ENCODE peak calls at places on chromosomes 11 and 22, in five cellular contexts. U is tibial nerve, N is gastrocnemius medialis, C is Peyer's patch, M is esophagus squamous epithelium. B is an unnamed sample.

GRCh38 chr22:19873960-19874306 is 19.3 kb upstream of the GNB1L start:
- DNase-seq in C (no peak), N (no peak), U (no peak), M (no peak), B (peak; percentile 79)

GRCh38 chr11:44559207-44559943 is 6.1 kb upstream of the CD82 start:
- DNase-seq in N (no peak), C (no peak), U (no peak), M (no peak), B (no peak)

GRCh38 chr11:2554338-2555240 is 109.8 kb downstream of the KCNQ1 start:
- DNase-seq in U (no peak), N (no peak), M (no peak), C (peak; percentile 11), B (no peak)

GRCh38 chr11:66017354-66017753 is 5.5 kb downstream of the CST6 start:
- DNase-seq in M (no peak), N (no peak), U (no peak), C (no peak), B (no peak)

GRCh38 chr11:95337175-95337957 is 106.4 kb upstream of the SESN3 start:
- DNase-seq in U (peak; percentile 43), M (no peak), N (peak; percentile 14), C (no peak), B (no peak)

GRCh38 chr11:118290923-118291322 is 13.6 kb upstream of the CD3E start:
- DNase-seq in U (peak; percentile 10), N (no peak), C (no peak), M (no peak), B (peak; percentile 46)

GRCh38 chr22:36481393-36482168 is at the start of gene TXN2:
- DNase-seq in N (peak; percentile 95), C (peak; percentile 97), M (peak; percentile 81), U (peak; percentile 97), B (peak; percentile 99)

GRCh38 chr11:76030973-76031590 is 175.2 kb downstream of the WNT11 start:
- DNase-seq in U (no peak), N (no peak), M (no peak), C (no peak), B (no peak)

GRCh38 chr22:21652547-21653545 is 10.7 kb downstream of the SDF2L1 start:
- DNase-seq in N (no peak), U (no peak), M (no peak), C (no peak), B (no peak)

GRCh38 chr11:10301656-10302293 is 3.1 kb upstream of the ADM start:
- DNase-seq in N (no peak), U (no peak), M (no peak), C (no peak), B (no peak)

GRCh38 chr22:21761086-21761485 is 25.5 kb upstream of the YPEL1 start:
- DNase-seq in U (no peak), N (no peak), M (no peak), C (no peak), B (no peak)

GRCh38 chr11:64569300-64569970 is 21.6 kb upstream of the SLC22A12 start:
- DNase-seq in N (no peak), U (no peak), M (no peak), C (peak; percentile 24), B (no peak)

GRCh38 chr11:95459268-95460040 is 228.5 kb upstream of the SESN3 start:
- DNase-seq in C (no peak), N (no peak), M (no peak), U (no peak), B (no peak)

GRCh38 chr11:74255741-74256369 is 55.6 kb downstream of the P4HA3 start:
- DNase-seq in M (no peak), C (no peak), U (peak; percentile 53), N (no peak), B (peak; percentile 89)

GRCh38 chr22:47548953-47549740 is 786.7 kb downstream of the TBC1D22A start:
- DNase-seq in M (no peak), C (no peak), U (no peak), N (no peak), B (no peak)

GRCh38 chr11:130738618-130739017 is 177.7 kb downstream of the SNX19 start:
- DNase-seq in N (no peak), M (no peak), U (no peak), C (no peak), B (no peak)

GRCh38 chr11:120471131-120471530 is 40.4 kb upstream of the GRIK4 start:
- DNase-seq in C (no peak), U (no peak), N (no peak), M (no peak), B (no peak)

GRCh38 chr22:16965083-16965482 is 42.9 kb downstream of the GAB4 start:
- DNase-seq in C (no peak), N (no peak), U (no peak), M (no peak), B (no peak)

GRCh38 chr11:3735827-3736226 is 61.5 kb downstream of the NUP98 start:
- DNase-seq in C (no peak), M (no peak), N (no peak), U (no peak), B (no peak)

GRCh38 chr11:96149743-96150555 is 193.0 kb downstream of the MAML2 start:
- DNase-seq in M (no peak), U (no peak), N (no peak), C (no peak), B (no peak)

GRCh38 chr11:12725863-12726666 is 51.8 kb downstream of the TEAD1 start:
- DNase-seq in M (no peak), N (no peak), C (no peak), U (no peak), B (no peak)

GRCh38 chr11:130603585-130603906 is 155.1 kb downstream of the ADAMTS15 start:
- DNase-seq in N (no peak), U (no peak), M (no peak), C (no peak), B (no peak)

GRCh38 chr22:17201285-17201945 is 17.8 kb downstream of the ADA2 start:
- DNase-seq in C (no peak), M (no peak), U (no peak), N (no peak), B (no peak)

GRCh38 chr22:28855355-28856094 is 27.8 kb upstream of the ZNRF3 start:
- DNase-seq in M (no peak), U (peak; percentile 76), N (no peak), C (no peak), B (peak; percentile 47)

GRCh38 chr11:128691802-128692749 is 1.8 kb upstream of the FLI1 start:
- DNase-seq in C (no peak), U (no peak), N (no peak), M (no peak), B (no peak)

GRCh38 chr22:36221799-36222751 is 17.3 kb downstream of the APOL2 start:
- DNase-seq in U (no peak), C (peak; percentile 65), N (no peak), M (no peak), B (peak; percentile 88)

GRCh38 chr22:35705141-35705540 is 12.5 kb upstream of the APOL5 start:
- DNase-seq in U (no peak), N (no peak), M (no peak), C (no peak), B (no peak)

GRCh38 chr22:29610780-29611179 is 7.3 kb downstream of the NF2 start:
- DNase-seq in M (no peak), U (no peak), C (no peak), N (no peak), B (no peak)

GRCh38 chr11:132186699-132187098 is 816.3 kb downstream of the NTM start:
- DNase-seq in M (no peak), U (no peak), N (no peak), C (no peak), B (no peak)
- TF ChIP-seq CTCF in M (no peak), U (no peak), N (no peak), C (no peak), B (no peak)

DNA sequence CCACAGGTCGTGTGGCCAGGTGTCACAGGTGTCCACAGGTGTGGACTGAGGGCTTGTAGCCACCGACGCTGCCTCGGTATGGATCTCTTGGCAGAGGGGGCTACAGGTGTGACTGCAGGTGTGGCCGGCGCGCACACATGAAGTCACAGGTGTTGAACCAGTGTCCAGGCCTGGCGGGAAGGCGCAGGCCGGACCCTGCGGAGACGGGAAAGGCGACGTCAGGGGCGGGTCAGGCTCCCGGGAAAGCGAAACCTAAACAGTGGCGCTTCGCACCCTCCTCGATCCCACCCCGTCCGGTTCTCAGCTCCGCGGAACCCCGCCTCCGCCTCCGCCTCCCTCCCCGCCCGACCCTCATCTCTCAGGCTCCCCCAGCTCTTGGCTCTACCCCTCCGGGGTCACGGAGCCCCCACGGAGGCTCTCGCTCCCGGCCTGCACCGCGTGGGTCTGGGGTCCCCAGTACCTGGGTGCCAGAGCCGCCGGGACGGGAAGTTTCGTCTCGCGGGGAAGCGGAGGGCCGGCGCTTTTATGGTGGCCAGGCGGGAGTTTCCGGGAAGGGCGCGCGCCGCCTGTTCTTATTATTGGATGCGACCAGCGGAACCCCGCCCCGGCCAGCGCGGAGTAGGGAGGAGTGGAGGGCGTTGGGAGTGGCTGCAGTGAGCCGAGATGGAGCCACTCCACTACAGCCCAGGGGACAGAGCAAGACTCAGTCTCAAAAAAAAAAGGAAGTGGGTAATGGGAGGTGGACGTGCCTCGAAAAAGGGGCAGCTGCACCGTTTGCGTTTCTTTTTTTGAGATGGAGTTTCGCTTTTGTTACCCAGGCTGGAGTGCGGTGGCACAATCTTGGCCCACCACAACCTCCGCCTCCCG is at the start of gene IRF7:
- DNase-seq in M (peak; percentile 92), N (peak; percentile 87), U (peak; percentile 95), C (peak; percentile 99), B (peak; percentile 94)
- TF ChIP-seq POLR2A in M (peak; percentile 87), N (peak; percentile 92), U (no peak), C (peak; percentile 94), B (peak; percentile 59)

DNA sequence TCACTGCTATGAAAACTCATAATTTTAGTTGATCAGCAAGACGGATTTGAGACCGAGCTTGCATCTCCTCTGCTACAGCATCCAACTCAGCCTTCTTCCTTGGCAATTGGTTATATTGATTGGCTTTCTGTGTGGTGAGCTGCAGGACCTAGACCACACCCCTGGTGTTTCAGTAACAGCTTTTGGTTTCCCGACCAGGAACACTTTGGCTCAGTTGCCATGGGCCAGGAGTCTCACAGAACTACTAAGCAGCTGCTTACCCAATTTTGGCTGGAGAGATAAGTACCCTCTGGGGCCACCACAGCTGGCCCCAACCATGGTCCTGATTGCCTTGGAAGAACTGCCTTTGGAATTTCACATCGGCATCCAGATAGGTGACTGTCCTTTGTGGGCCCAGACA is at the start of gene GLYATL1:
- DNase-seq in C (no peak), N (no peak), M (no peak), U (no peak), B (no peak)
- H3K4me3 ChIP-seq in C (no peak within 1 kb of the TSS), N (no peak within 1 kb of the TSS), M (no peak within 1 kb of the TSS), U (no peak within 1 kb of the TSS), B (no peak within 1 kb of the TSS)

DNA sequence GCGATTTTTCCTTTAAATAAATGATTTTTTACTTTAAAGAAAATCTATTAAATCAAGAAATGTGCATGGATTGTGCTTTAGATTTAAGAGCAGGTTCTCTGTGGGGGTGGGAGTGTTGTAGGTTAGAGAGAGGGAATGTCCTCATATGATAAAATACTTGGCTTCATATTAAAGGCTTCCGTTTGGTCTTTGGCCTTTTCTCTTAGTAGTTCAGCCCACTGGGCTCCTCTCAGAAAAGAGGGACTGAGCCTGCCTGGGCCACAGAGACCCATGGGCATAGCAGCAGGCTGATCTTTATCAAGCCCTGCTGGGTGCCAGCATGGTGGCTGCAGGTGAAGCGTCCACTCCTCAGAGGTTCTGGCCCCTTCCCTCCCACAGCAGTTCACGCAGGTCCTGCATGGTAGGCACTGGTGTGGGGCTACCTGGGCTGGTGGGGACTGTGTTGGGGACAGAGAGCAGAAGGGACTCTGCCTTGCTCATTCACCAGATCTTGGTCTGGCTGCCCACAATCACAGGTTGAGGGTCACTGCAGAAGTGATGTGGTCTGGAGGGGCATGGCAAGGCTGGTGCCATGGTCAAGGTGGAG is 4.3 kb downstream of the PANX1 start:
- DNase-seq in M (no peak), U (no peak), C (no peak), N (no peak), B (no peak)
- TF ChIP-seq CTCF in M (no peak), U (no peak), C (no peak), N (no peak), B (no peak)

GRCh38 chr11:62853279-62853965 is 14.0 kb upstream of the WDR74 start:
- DNase-seq in C (no peak), N (no peak), U (no peak), M (no peak), B (no peak)
- TF ChIP-seq POLR2A in C (no peak), N (no peak), U (no peak), M (no peak), B (no peak)

B was measured in lower leg skin.